ENCODE peak calls at places on chromosomes 7 and 10, in nine cellular contexts. W, E, D, A, R, H, O, G and X are unnamed samples.

GRCh38 chr7:159024280-159024951 is 120.3 kb downstream of the VIPR2 start:
- DNase-seq in W (no peak), E (no peak), D (no peak), A (no peak), R (no peak), H (no peak), O (no peak), G (no peak), X (no peak)

GRCh38 chr7:30770936-30771858 is at the start of gene MINDY4:
- DNase-seq in W (peak; percentile 49), E (no peak), D (peak; percentile 89), A (peak; percentile 93), R (peak; percentile 80), H (peak; percentile 80), O (peak; percentile 54), G (peak; percentile 70), X (peak; percentile 91)

GRCh38 chr10:48533951-48534720 is 70.7 kb downstream of the ARHGAP22 start:
- DNase-seq in W (no peak), E (no peak), D (no peak), A (peak; percentile 58), R (no peak), H (no peak), O (no peak), G (no peak), X (no peak)

GRCh38 chr7:7181519-7182155 is 707 bp upstream of the C1GALT1 start:
- DNase-seq in W (no peak), E (peak; percentile 8), D (peak; percentile 65), A (peak; percentile 8), R (peak; percentile 28), H (peak; percentile 54), O (no peak), G (no peak), X (peak; percentile 16)

GRCh38 chr10:60114765-60115586 is 208.6 kb upstream of the CCDC6 start:
- DNase-seq in W (no peak), E (no peak), D (peak; percentile 55), A (peak; percentile 70), R (peak; percentile 69), H (peak; percentile 79), O (peak; percentile 24), G (no peak), X (no peak)

GRCh38 chr7:123966936-123967335 is 41.9 kb downstream of the SPAM1 start:
- DNase-seq in W (no peak), E (no peak), D (peak; percentile 7), A (no peak), R (no peak), H (no peak), O (no peak), G (no peak), X (no peak)

GRCh38 chr10:5876181-5876768 is 13.4 kb downstream of the ANKRD16 start:
- DNase-seq in W (no peak), E (no peak), D (no peak), A (peak; percentile 83), R (peak; percentile 36), H (peak; percentile 69), O (peak; percentile 90), G (no peak), X (no peak)

GRCh38 chr7:69049341-69049740 is 548.9 kb upstream of the AUTS2 start:
- DNase-seq in W (no peak), E (no peak), D (no peak), A (peak; percentile 76), R (no peak), H (no peak), O (peak; percentile 63), G (no peak), X (no peak)

GRCh38 chr7:131932271-131932670 is 375.8 kb upstream of the PODXL start:
- DNase-seq in W (no peak), E (no peak), D (no peak), A (no peak), R (no peak), H (no peak), O (no peak), G (no peak), X (no peak)

GRCh38 chr7:25495342-25495855 is 267.1 kb upstream of the NPVF start:
- DNase-seq in W (no peak), E (no peak), D (no peak), A (no peak), R (no peak), H (no peak), O (no peak), G (no peak), X (peak; percentile 55)

GRCh38 chr7:158831738-158832091 is 2.4 kb upstream of the ESYT2 start:
- DNase-seq in W (no peak), E (no peak), D (no peak), A (no peak), R (no peak), H (no peak), O (no peak), G (no peak), X (no peak)

GRCh38 chr7:141993354-141993753 is 2.3 kb upstream of the MGAM start:
- DNase-seq in W (no peak), E (no peak), D (no peak), A (no peak), R (no peak), H (no peak), O (no peak), G (no peak), X (no peak)

GRCh38 chr10:28503114-28503513 is 29.8 kb upstream of the WAC start:
- DNase-seq in W (no peak), E (no peak), D (peak; percentile 16), A (no peak), R (no peak), H (peak; percentile 17), O (no peak), G (no peak), X (no peak)

GRCh38 chr7:43729924-43730248 is 563 bp upstream of the COA1 start:
- DNase-seq in W (no peak), E (no peak), D (no peak), A (no peak), R (no peak), H (no peak), O (no peak), G (no peak), X (no peak)

GRCh38 chr10:21675157-21675796 is 141.2 kb downstream of the MLLT10 start:
- DNase-seq in W (no peak), E (no peak), D (peak; percentile 41), A (peak; percentile 32), R (peak; percentile 29), H (peak; percentile 34), O (no peak), G (no peak), X (no peak)

GRCh38 chr10:86868353-86868752 is 89.1 kb downstream of the MMRN2 start:
- DNase-seq in W (no peak), E (no peak), D (no peak), A (peak; percentile 7), R (peak; percentile 47), H (peak; percentile 56), O (no peak), G (no peak), X (peak; percentile 66)

GRCh38 chr10:13347235-13348156 is 597 bp downstream of the SEPHS1 start:
- DNase-seq in W (peak; percentile 57), E (peak; percentile 62), D (peak; percentile 80), A (peak; percentile 72), R (peak; percentile 70), H (peak; percentile 80), O (no peak), G (peak; percentile 72), X (peak; percentile 94)

GRCh38 chr10:119111968-119112515 is 8.1 kb downstream of the DENND10 start:
- DNase-seq in W (no peak), E (no peak), D (no peak), A (peak; percentile 49), R (peak; percentile 82), H (peak; percentile 63), O (no peak), G (no peak), X (no peak)

GRCh38 chr7:162583-163297 is 29.6 kb upstream of the FAM20C start:
- DNase-seq in W (no peak), E (no peak), D (no peak), A (peak; percentile 72), R (no peak), H (no peak), O (no peak), G (no peak), X (peak; percentile 22)

GRCh38 chr7:42511027-42511426 is 274.0 kb upstream of the GLI3 start:
- DNase-seq in W (no peak), E (no peak), D (no peak), A (no peak), R (no peak), H (peak; percentile 70), O (no peak), G (no peak), X (no peak)

GRCh38 chr7:31047282-31047681 is 4.8 kb upstream of the ADCYAP1R1 start:
- DNase-seq in W (no peak), E (no peak), D (no peak), A (no peak), R (no peak), H (no peak), O (no peak), G (no peak), X (no peak)

GRCh38 chr7:37027557-37028341 is 303.5 kb upstream of the AOAH start:
- DNase-seq in W (no peak), E (no peak), D (no peak), A (no peak), R (no peak), H (no peak), O (no peak), G (no peak), X (no peak)

GRCh38 chr10:124319926-124320391 is 98.8 kb downstream of the OAT start:
- DNase-seq in W (no peak), E (no peak), D (no peak), A (peak; percentile 74), R (no peak), H (peak; percentile 3), O (no peak), G (no peak), X (no peak)

GRCh38 chr10:71296086-71296485 is 23.0 kb upstream of the SLC29A3 start:
- DNase-seq in W (no peak), E (no peak), D (no peak), A (no peak), R (no peak), H (no peak), O (no peak), G (no peak), X (peak; percentile 49)

GRCh38 chr10:74008212-74008731 is 10.4 kb downstream of the VCL start:
- DNase-seq in W (no peak), E (no peak), D (no peak), A (peak; percentile 62), R (peak; percentile 78), H (peak; percentile 57), O (peak; percentile 77), G (no peak), X (no peak)

GRCh38 chr7:131947661-131948060 is 391.2 kb upstream of the PODXL start:
- DNase-seq in W (no peak), E (no peak), D (no peak), A (no peak), R (no peak), H (no peak), O (no peak), G (no peak), X (no peak)